ENCODE peak calls at places on chromosome 12, in nine cellular contexts. D, V, E, Q, J, N, G, C and F are unnamed samples.

GRCh38 chr12:75087656-75088055 is 122.0 kb downstream of the KCNC2 start:
- DNase-seq in D (no peak), V (peak; percentile 8), E (no peak), Q (no peak), J (peak; percentile 21), N (no peak), G (peak; percentile 2), C (no peak), F (no peak)

GRCh38 chr12:91109148-91109564 is 2.1 kb downstream of the LUM start:
- DNase-seq in D (peak; percentile 78), V (peak; percentile 77), E (no peak), Q (no peak), J (no peak), N (peak; percentile 6), G (peak; percentile 68), C (peak; percentile 48), F (no peak)

GRCh38 chr12:9868271-9868815 is 811 bp downstream of the CLEC2B start:
- DNase-seq in D (no peak), V (no peak), E (no peak), Q (no peak), J (peak; percentile 51), N (no peak), G (no peak), C (no peak), F (no peak)

GRCh38 chr12:63301311-63301710 is 150.3 kb upstream of the AVPR1A start:
- DNase-seq in D (no peak), V (no peak), E (no peak), Q (no peak), J (no peak), N (no peak), G (peak; percentile 19), C (no peak), F (no peak)

GRCh38 chr12:75389061-75389460 is 1.8 kb upstream of the GLIPR1L2 start:
- DNase-seq in D (no peak), V (peak; percentile 76), E (no peak), Q (peak; percentile 3), J (peak; percentile 49), N (peak; percentile 21), G (peak; percentile 64), C (no peak), F (no peak)

GRCh38 chr12:50222275-50222783 is 55.2 kb upstream of the CERS5 start:
- DNase-seq in D (peak; percentile 33), V (peak; percentile 94), E (no peak), Q (peak; percentile 79), J (peak; percentile 84), N (peak; percentile 81), G (peak; percentile 92), C (no peak), F (peak; percentile 30)

GRCh38 chr12:68364893-68365725 is 32.9 kb upstream of the MDM1 start:
- DNase-seq in D (peak; percentile 89), V (peak; percentile 96), E (peak; percentile 41), Q (peak; percentile 92), J (peak; percentile 100), N (peak; percentile 93), G (peak; percentile 92), C (peak; percentile 14), F (no peak)

GRCh38 chr12:55728185-55728931 is 451 bp downstream of the CD63 start:
- DNase-seq in D (peak; percentile 77), V (peak; percentile 75), E (no peak), Q (no peak), J (peak; percentile 75), N (peak; percentile 65), G (peak; percentile 27), C (peak; percentile 28), F (no peak)

GRCh38 chr12:111430418-111431353 is 25.0 kb downstream of the SH2B3 start:
- DNase-seq in D (no peak), V (no peak), E (peak; percentile 46), Q (no peak), J (no peak), N (no peak), G (no peak), C (no peak), F (no peak)

GRCh38 chr12:116979109-116979508 is 68.4 kb downstream of the FBXW8 start:
- DNase-seq in D (no peak), V (no peak), E (no peak), Q (no peak), J (no peak), N (no peak), G (no peak), C (no peak), F (no peak)

GRCh38 chr12:78229491-78230209 is 399.0 kb downstream of the NAV3 start:
- DNase-seq in D (no peak), V (peak; percentile 56), E (no peak), Q (peak; percentile 10), J (peak; percentile 33), N (peak; percentile 11), G (peak; percentile 55), C (no peak), F (no peak)

GRCh38 chr12:120821878-120822277 is 82.3 kb downstream of the SPPL3 start:
- DNase-seq in D (no peak), V (no peak), E (no peak), Q (no peak), J (no peak), N (no peak), G (no peak), C (no peak), F (no peak)

GRCh38 chr12:121628037-121628436 is 1.7 kb downstream of the ORAI1 start:
- DNase-seq in D (peak; percentile 34), V (peak; percentile 56), E (no peak), Q (no peak), J (no peak), N (no peak), G (no peak), C (no peak), F (no peak)

GRCh38 chr12:47905313-47905730 is 528 bp upstream of the VDR start:
- DNase-seq in D (peak; percentile 69), V (no peak), E (no peak), Q (no peak), J (peak; percentile 85), N (no peak), G (no peak), C (peak; percentile 70), F (no peak)

GRCh38 chr12:74889563-74890236 is 319.9 kb downstream of the KCNC2 start:
- DNase-seq in D (no peak), V (peak; percentile 60), E (no peak), Q (peak; percentile 17), J (peak; percentile 79), N (peak; percentile 21), G (peak; percentile 53), C (no peak), F (no peak)

GRCh38 chr12:625998-626397 is 37.2 kb downstream of the NINJ2 start:
- DNase-seq in D (no peak), V (no peak), E (no peak), Q (no peak), J (no peak), N (no peak), G (no peak), C (no peak), F (no peak)